ENCODE peak calls at places on chromosomes 12 and 14, in four cellular contexts. N is K562, F is HepG2, S is HCT116. H is an unnamed sample.

GRCh38 chr14:51648296-51648695 is 3.4 kb upstream of the FRMD6 start:
- DNase-seq in N (no peak), F (no peak), S (no peak), H (no peak)

GRCh38 chr12:25186788-25187397 is 8.1 kb downstream of the DNAI7 start:
- DNase-seq in N (no peak), F (peak), S (no peak), H (no peak)

GRCh38 chr14:24070285-24071143 is 848 bp upstream of the CPNE6 start:
- DNase-seq in N (no peak), F (no peak), S (no peak), H (no peak)

GRCh38 chr12:31331242-31331641 is 5.3 kb upstream of the SINHCAF start:
- DNase-seq in N (no peak), F (no peak), S (no peak), H (no peak)

GRCh38 chr14:89325299-89325883 is 91.6 kb downstream of the FOXN3 start:
- DNase-seq in N (no peak), F (peak), S (no peak), H (no peak)

GRCh38 chr12:58176296-58176869 is 235.0 kb downstream of the ATP23 start:
- DNase-seq in N (peak), F (peak), S (peak), H (peak)

GRCh38 chr12:8678661-8679111 is 16.1 kb upstream of the MFAP5 start:
- DNase-seq in N (no peak), F (no peak), S (no peak), H (no peak)

GRCh38 chr12:20493924-20494323 is 125.6 kb downstream of the PDE3A start:
- DNase-seq in N (no peak), F (no peak), S (no peak), H (no peak)

GRCh38 chr12:27424631-27425230 is 21.8 kb upstream of the SMCO2 start:
- DNase-seq in N (no peak), F (peak), S (peak), H (peak)

GRCh38 chr14:49553106-49553505 is 33.1 kb downstream of the RPS29 start:
- DNase-seq in N (no peak), F (no peak), S (no peak), H (no peak)

GRCh38 chr12:121214171-121214777 is 4.3 kb downstream of the P2RX4 start:
- DNase-seq in N (no peak), F (no peak), S (no peak), H (no peak)

GRCh38 chr12:113056631-113057488 is at the start of gene DTX1:
- DNase-seq in N (no peak), F (no peak), S (no peak), H (no peak)

GRCh38 chr14:76329150-76329881 is 46.6 kb upstream of the ESRRB start:
- DNase-seq in N (no peak), F (no peak), S (no peak), H (no peak)

GRCh38 chr12:32176606-32177005 is 70.0 kb downstream of the BICD1 start:
- DNase-seq in N (no peak), F (no peak), S (no peak), H (no peak)

GRCh38 chr12:130124605-130125244 is 37.5 kb upstream of the FZD10 start:
- DNase-seq in N (no peak), F (no peak), S (no peak), H (no peak)

GRCh38 chr12:106275458-106275857 is 27.1 kb upstream of the TCP11L2 start:
- DNase-seq in N (no peak), F (no peak), S (no peak), H (no peak)

GRCh38 chr14:35385042-35385839 is 19.3 kb downstream of the NFKBIA start:
- DNase-seq in N (peak), F (peak), S (no peak), H (no peak)

GRCh38 chr12:110940933-110941332 is 20.6 kb upstream of the MYL2 start:
- DNase-seq in N (no peak), F (no peak), S (no peak), H (no peak)

GRCh38 chr14:72513994-72514659 is 379.8 kb downstream of the DPF3 start:
- DNase-seq in N (peak), F (peak), S (peak), H (peak)

GRCh38 chr14:76784881-76785280 is 23.6 kb downstream of the VASH1 start:
- DNase-seq in N (peak), F (peak), S (peak), H (no peak)

GRCh38 chr12:83823386-83824045 is 1089.1 kb downstream of the SLC6A15 start:
- DNase-seq in N (peak), F (peak), S (peak), H (peak)

GRCh38 chr12:9669534-9669933 is at the start of gene CLEC2D:
- DNase-seq in N (no peak), F (no peak), S (no peak), H (no peak)

GRCh38 chr12:79441534-79441933 is 249.2 kb downstream of the PAWR start:
- DNase-seq in N (no peak), F (no peak), S (no peak), H (no peak)

GRCh38 chr12:97173672-97174385 is 266.8 kb downstream of the NEDD1 start:
- DNase-seq in N (no peak), F (no peak), S (no peak), H (no peak)

GRCh38 chr14:100868621-100869370 is 34.7 kb downstream of the RTL1 start:
- DNase-seq in N (no peak), F (no peak), S (no peak), H (no peak)

GRCh38 chr12:132827763-132828703 is 636 bp downstream of the GOLGA3 start:
- DNase-seq in N (no peak), F (peak), S (no peak), H (no peak)

GRCh38 chr12:89662623-89663022 is 46.0 kb downstream of the ATP2B1 start:
- DNase-seq in N (no peak), F (no peak), S (no peak), H (no peak)

GRCh38 chr12:39011161-39011560 is 105.8 kb upstream of the CPNE8 start:
- DNase-seq in N (no peak), F (no peak), S (no peak), H (no peak)

GRCh38 chr14:53964249-53964648 is 7.6 kb upstream of the BMP4 start:
- DNase-seq in N (no peak), F (no peak), S (no peak), H (no peak)

GRCh38 chr12:10214877-10215267 is 2.2 kb downstream of the GABARAPL1 start:
- DNase-seq in N (no peak), F (no peak), S (no peak), H (no peak)

GRCh38 chr12:127257366-127257935 is 1009.5 kb upstream of the TMEM132C start:
- DNase-seq in N (no peak), F (no peak), S (no peak), H (no peak)

GRCh38 chr14:62162998-62163589 is 400.9 kb downstream of the SNAPC1 start:
- DNase-seq in N (peak), F (peak), S (peak), H (peak)

GRCh38 chr12:131116437-131117117 is 162.9 kb downstream of the ADGRD1 start:
- DNase-seq in N (no peak), F (no peak), S (no peak), H (no peak)

GRCh38 chr14:96245710-96246534 is 10.1 kb upstream of the BDKRB1 start:
- DNase-seq in N (no peak), F (no peak), S (no peak), H (no peak)

GRCh38 chr12:104665296-104665695 is 208.5 kb downstream of the CHST11 start:
- DNase-seq in N (no peak), F (no peak), S (no peak), H (no peak)

GRCh38 chr12:86712425-86712843 is 456.2 kb upstream of the MGAT4C start:
- DNase-seq in N (no peak), F (peak), S (peak), H (peak)

GRCh38 chr14:34835312-34835711 is 39.8 kb downstream of the BAZ1A start:
- DNase-seq in N (no peak), F (no peak), S (no peak), H (no peak)

GRCh38 chr12:132731574-132731973 is 20.9 kb downstream of the PGAM5 start:
- DNase-seq in N (no peak), F (no peak), S (no peak), H (no peak)

DNA sequence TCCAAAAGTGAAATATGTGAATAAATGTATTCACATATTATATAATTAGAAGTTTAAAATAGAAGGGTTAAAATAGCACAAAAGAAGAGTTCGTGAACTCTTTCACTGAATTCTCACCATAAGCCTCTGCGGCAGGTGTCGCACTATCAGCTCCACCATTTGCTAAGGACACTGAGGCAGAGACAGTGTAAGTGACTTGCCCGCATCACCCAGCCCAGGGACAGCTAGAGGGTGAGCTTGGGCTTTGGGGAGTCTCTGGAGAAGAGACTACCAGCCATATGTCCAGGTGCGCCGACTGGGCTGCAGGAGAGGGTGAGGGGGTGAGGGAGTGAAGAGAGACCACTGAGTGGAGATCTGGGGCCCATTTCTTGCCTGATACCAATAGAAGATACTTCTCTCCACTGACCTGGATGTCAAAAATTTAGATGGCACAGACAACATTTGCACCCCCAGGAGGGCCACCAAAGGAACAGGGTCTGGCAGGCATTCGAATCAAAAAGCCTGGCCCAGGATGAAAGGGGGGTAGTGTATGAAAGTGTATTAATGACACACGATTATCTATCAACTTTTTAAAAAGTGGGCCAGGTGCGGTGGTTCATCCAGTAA is 28.5 kb downstream of the FAIM2 start:
- DNase-seq in N (no peak), F (no peak), S (no peak), H (no peak)
- TF ChIP-seq TCF7L2 in N (no peak), F (no peak), S (no peak), H (no peak)

DNA sequence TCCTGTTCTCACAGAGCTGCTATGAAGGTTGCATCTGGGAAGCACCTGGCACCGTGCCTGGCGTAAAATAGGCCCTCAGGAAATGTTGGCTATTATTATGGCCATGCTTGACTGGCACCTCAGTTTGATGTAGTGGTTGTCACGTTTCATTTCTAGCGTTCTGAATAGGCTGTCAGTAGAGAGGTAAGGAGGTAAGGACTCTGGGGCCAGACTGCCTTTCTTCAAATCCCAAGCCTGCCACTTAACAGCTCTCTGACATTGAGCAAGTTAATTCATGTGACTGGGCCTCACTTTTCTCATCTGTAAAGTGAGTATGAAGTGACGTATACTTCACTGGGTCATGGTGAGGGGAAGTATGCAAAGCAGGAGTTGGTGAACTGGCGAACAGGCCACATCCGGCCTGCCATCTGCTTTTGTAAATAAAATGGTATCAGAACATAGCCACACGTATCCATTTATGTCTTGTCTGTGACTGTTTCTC is 196.2 kb downstream of the CACNA1C start:
- DNase-seq in N (no peak), F (no peak), S (no peak), H (no peak)
- H3K27ac ChIP-seq in N (no peak), F (peak), S (no peak), H (no peak)

GRCh38 chr12:15770021-15770420 is 19.2 kb downstream of the EPS8 start:
- DNase-seq in N (no peak), F (no peak), S (no peak), H (no peak)
- TF ChIP-seq TCF7L2 in N (no peak), F (no peak), S (no peak), H (no peak)

GRCh38 chr14:99597911-99598600 is 6.0 kb downstream of the CCDC85C start:
- DNase-seq in N (no peak), F (no peak), S (no peak), H (no peak)

GRCh38 chr14:99600232-99600888 is 3.6 kb downstream of the CCDC85C start:
- DNase-seq in N (no peak), F (no peak), S (no peak), H (no peak)

GRCh38 chr14:99598774-99599173 is 5.2 kb downstream of the CCDC85C start:
- DNase-seq in N (no peak), F (peak), S (no peak), H (no peak)

GRCh38 chr14:99601301-99601945 is 2.6 kb downstream of the CCDC85C start:
- DNase-seq in N (no peak), F (peak), S (no peak), H (no peak)

DNA sequence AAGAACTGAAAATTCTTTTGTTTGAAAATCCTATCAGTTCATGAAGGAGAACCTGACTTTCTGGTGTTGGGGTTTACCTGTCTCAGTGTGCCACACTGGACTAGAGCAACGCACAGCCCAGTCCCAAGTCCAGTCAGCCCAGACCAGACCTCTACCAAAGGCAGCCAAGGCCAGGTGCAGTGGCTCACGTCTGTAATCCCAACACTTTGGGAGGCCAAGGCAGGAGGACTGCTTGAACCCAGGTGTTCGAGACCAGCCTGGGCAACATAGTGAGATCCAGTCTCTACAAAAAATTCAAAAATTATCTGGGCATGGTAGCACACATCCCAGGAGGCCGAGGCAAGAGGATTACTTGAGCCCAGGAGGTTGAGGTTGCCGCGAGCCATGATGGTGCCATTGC is 4.6 kb downstream of the CCDC85C start:
- DNase-seq in N (no peak), F (no peak), S (no peak), H (no peak)
- H3K27ac ChIP-seq in N (no peak), F (peak), S (no peak), H (peak)

DNA sequence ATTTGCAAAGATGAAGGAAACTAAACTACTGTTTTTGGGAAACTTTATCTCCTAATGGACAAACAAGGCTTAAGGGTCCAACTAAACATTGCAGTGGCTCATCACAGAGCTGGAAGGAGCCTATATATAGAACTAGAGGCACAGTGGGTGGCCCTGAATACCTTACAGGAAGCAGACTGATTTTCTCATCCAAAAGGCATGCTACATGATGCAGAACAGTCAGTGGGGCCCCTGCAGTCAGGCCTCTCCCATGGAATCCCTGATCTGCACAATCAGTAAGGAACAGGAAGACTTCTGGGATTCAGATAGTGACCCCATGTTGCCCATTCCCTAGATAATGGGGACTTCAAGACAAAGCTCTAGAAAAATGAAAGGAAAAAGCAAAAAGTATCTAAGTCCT is 1.9 kb upstream of the LLPH start:
- DNase-seq in N (no peak), F (peak), S (peak), H (peak)
- TF ChIP-seq TCF7L2 in N (no peak), F (no peak), S (no peak), H (no peak)

GRCh38 chr14:68148276-68148675 is 328.7 kb downstream of the RAD51B start:
- DNase-seq in N (no peak), F (no peak), S (no peak), H (no peak)
- H3K27ac ChIP-seq in N (no peak), F (no peak), S (peak), H (peak)

GRCh38 chr12:55728185-55728931 is 451 bp downstream of the CD63 start:
- DNase-seq in N (peak), F (no peak), S (no peak), H (no peak)
- TF ChIP-seq TCF7L2 in N (no peak), F (no peak), S (peak), H (no peak)